ENCODE peak calls at places on chromosomes 12 and 14, in five cellular contexts. S, G, X, H and V are unnamed samples.

GRCh38 chr12:7061138-7061537 is 620 bp downstream of the C1S start:
- DNase-seq in X (no peak), G (no peak), H (no peak), S (no peak), V (no peak)

GRCh38 chr12:19482551-19483109 is 43.3 kb downstream of the AEBP2 start:
- DNase-seq in H (peak; percentile 44), S (no peak), X (peak; percentile 20), G (no peak), V (no peak)

GRCh38 chr14:69879175-69880047 is at the start of gene SMOC1:
- DNase-seq in S (no peak), G (peak; percentile 64), H (peak; percentile 92), X (peak; percentile 87), V (peak; percentile 78)

GRCh38 chr12:49703647-49704137 is 3.5 kb downstream of the FMNL3 start:
- DNase-seq in G (no peak), H (no peak), S (no peak), X (no peak), V (no peak)

GRCh38 chr14:49044981-49045380 is 541.2 kb downstream of the RPS29 start:
- DNase-seq in X (no peak), G (no peak), S (no peak), H (no peak), V (no peak)

GRCh38 chr12:3034067-3034750 is 43.0 kb upstream of the TSPAN9 start:
- DNase-seq in S (peak; percentile 59), X (peak; percentile 92), H (peak; percentile 66), G (peak; percentile 78), V (peak; percentile 77)

GRCh38 chr12:100708591-100708990 is 86.0 kb upstream of the ANO4 start:
- DNase-seq in X (no peak), S (no peak), H (no peak), G (no peak), V (no peak)

GRCh38 chr14:22572562-22573058 is 16.4 kb downstream of the DAD1 start:
- DNase-seq in X (no peak), G (no peak), H (no peak), S (peak; percentile 25), V (no peak)

GRCh38 chr14:71415404-71415690 is 508.1 kb downstream of the PCNX1 start:
- DNase-seq in H (no peak), S (no peak), X (no peak), G (no peak), V (no peak)

GRCh38 chr14:47278233-47278842 is 397.1 kb downstream of the MDGA2 start:
- DNase-seq in S (peak; percentile 70), H (peak; percentile 45), G (peak; percentile 62), X (peak; percentile 20), V (peak; percentile 27)

GRCh38 chr12:56716933-56717880 is 7.9 kb downstream of the NACA start:
- DNase-seq in S (no peak), X (no peak), G (no peak), H (no peak), V (no peak)

GRCh38 chr12:131511391-131511802 is 199.5 kb upstream of the SFSWAP start:
- DNase-seq in G (peak; percentile 42), S (peak; percentile 52), H (no peak), X (no peak), V (no peak)

GRCh38 chr14:71582705-71583104 is 349.5 kb upstream of the RGS6 start:
- DNase-seq in X (no peak), H (no peak), G (no peak), S (no peak), V (no peak)

GRCh38 chr12:120079352-120080042 is 37.1 kb downstream of the RAB35 start:
- DNase-seq in X (no peak), G (no peak), S (peak; percentile 98), H (no peak), V (no peak)

GRCh38 chr12:22356231-22356630 is 21.7 kb upstream of the ST8SIA1 start:
- DNase-seq in H (no peak), G (no peak), S (no peak), X (no peak), V (no peak)

GRCh38 chr12:94100254-94100653 is 48.1 kb upstream of the PLXNC1 start:
- DNase-seq in S (peak; percentile 95), H (no peak), X (no peak), G (no peak), V (no peak)

GRCh38 chr12:89236748-89237428 is 115.4 kb downstream of the DUSP6 start:
- DNase-seq in G (no peak), H (no peak), S (peak; percentile 97), X (no peak), V (no peak)

GRCh38 chr14:76708028-76708427 is 53.2 kb upstream of the VASH1 start:
- DNase-seq in G (no peak), X (no peak), S (no peak), H (no peak), V (no peak)

GRCh38 chr14:75016815-75017214 is 14.1 kb downstream of the EIF2B2 start:
- DNase-seq in X (no peak), G (peak; percentile 34), H (no peak), S (no peak), V (no peak)

GRCh38 chr14:51938137-51938536 is 51.2 kb upstream of the RTRAF start:
- DNase-seq in X (no peak), S (no peak), H (no peak), G (no peak), V (no peak)

GRCh38 chr12:90205165-90205564 is 496.5 kb upstream of the ATP2B1 start:
- DNase-seq in H (no peak), X (no peak), S (no peak), G (no peak), V (no peak)

GRCh38 chr12:111692575-111693210 is 6.8 kb downstream of the ACAD10 start:
- DNase-seq in X (no peak), H (no peak), G (no peak), S (peak; percentile 29), V (no peak)

GRCh38 chr12:106753526-106753925 is 21.0 kb upstream of the RIC8B start:
- DNase-seq in S (no peak), G (no peak), X (no peak), H (no peak), V (no peak)

GRCh38 chr14:80584638-80585505 is 356.7 kb downstream of the CEP128 start:
- DNase-seq in G (no peak), X (peak; percentile 24), H (no peak), S (peak; percentile 93), V (no peak)

GRCh38 chr14:100586153-100586519 is 1.1 kb downstream of the BEGAIN start:
- DNase-seq in G (peak; percentile 52), X (peak; percentile 79), S (no peak), H (peak; percentile 20), V (no peak)

GRCh38 chr14:71672596-71672995 is 259.6 kb upstream of the RGS6 start:
- DNase-seq in S (no peak), G (no peak), X (no peak), H (no peak), V (no peak)

GRCh38 chr12:113818278-113818677 is 147.8 kb downstream of the RBM19 start:
- DNase-seq in X (no peak), H (no peak), G (no peak), S (no peak), V (no peak)

GRCh38 chr12:42236017-42236416 is 2.0 kb downstream of the YAF2 start:
- DNase-seq in H (no peak), S (no peak), X (no peak), G (no peak), V (no peak)

GRCh38 chr12:132632521-132633228 is 14.1 kb downstream of the P2RX2 start:
- DNase-seq in H (no peak), X (no peak), G (no peak), S (no peak), V (no peak)

GRCh38 chr12:7629465-7629864 is 36.2 kb downstream of the APOBEC1 start:
- DNase-seq in H (no peak), X (no peak), G (no peak), S (no peak), V (no peak)

GRCh38 chr12:24902521-24903304 is 46.2 kb downstream of the BCAT1 start:
- DNase-seq in H (peak; percentile 35), X (no peak), S (no peak), G (peak; percentile 39), V (peak; percentile 29)

GRCh38 chr12:112163471-112164325 is 38.3 kb downstream of the TRAFD1 start:
- DNase-seq in G (no peak), X (no peak), S (no peak), H (no peak), V (no peak)

GRCh38 chr12:49121047-49121696 is 10.0 kb downstream of the TUBA1B start:
- DNase-seq in H (peak; percentile 29), S (peak; percentile 79), G (peak; percentile 57), X (peak; percentile 77), V (no peak)

GRCh38 chr12:10722502-10722904 is 620 bp downstream of the YBX3 start:
- DNase-seq in H (peak; percentile 40), G (no peak), S (peak; percentile 48), X (peak; percentile 23), V (peak; percentile 52)
- TF ChIP-seq CTCF in H (no peak), G (no peak), S (no peak), X (no peak), V (peak; percentile 45)

GRCh38 chr12:54147606-54148005 is 41.2 kb downstream of the SMUG1 start:
- DNase-seq in S (no peak), H (no peak), G (no peak), X (no peak), V (no peak)

GRCh38 chr12:54145844-54146243 is 42.9 kb downstream of the SMUG1 start:
- DNase-seq in G (no peak), H (no peak), X (no peak), S (no peak), V (no peak)

GRCh38 chr12:54147186-54147585 is 41.6 kb downstream of the SMUG1 start:
- DNase-seq in X (no peak), H (no peak), G (peak; percentile 18), S (no peak), V (no peak)

GRCh38 chr12:54146506-54147145 is 42.2 kb downstream of the SMUG1 start:
- DNase-seq in S (no peak), G (no peak), H (no peak), X (no peak), V (no peak)

GRCh38 chr12:54148560-54149439 is 40.0 kb downstream of the SMUG1 start:
- DNase-seq in H (no peak), X (no peak), S (no peak), G (no peak), V (no peak)
- TF ChIP-seq CTCF in H (no peak), X (no peak), S (no peak), G (no peak), V (no peak)

DNA sequence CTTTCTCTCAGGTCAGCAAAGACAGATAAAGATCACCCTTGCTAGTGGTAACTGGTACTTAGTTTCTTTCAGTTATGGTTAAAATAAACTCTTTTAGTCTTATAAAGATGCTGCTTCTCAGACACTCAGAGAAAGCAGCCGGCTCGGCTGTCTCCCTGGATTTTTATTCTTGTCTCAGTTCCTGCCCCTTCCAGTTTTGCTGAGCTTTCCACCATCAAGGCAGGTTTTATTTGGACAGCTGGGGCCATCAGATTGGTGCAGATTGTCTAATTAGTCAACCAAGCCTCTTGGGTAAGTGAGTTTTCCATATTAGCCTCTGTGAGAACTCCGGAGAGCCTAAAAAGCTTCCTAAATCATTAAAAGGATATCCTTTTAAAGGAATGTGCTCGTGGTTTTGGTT is 130.8 kb upstream of the BMP4 start:
- DNase-seq in H (no peak), X (no peak), S (no peak), G (no peak), V (no peak)
- TF ChIP-seq CTCF in H (no peak), X (no peak), S (no peak), G (no peak), V (no peak)

DNA sequence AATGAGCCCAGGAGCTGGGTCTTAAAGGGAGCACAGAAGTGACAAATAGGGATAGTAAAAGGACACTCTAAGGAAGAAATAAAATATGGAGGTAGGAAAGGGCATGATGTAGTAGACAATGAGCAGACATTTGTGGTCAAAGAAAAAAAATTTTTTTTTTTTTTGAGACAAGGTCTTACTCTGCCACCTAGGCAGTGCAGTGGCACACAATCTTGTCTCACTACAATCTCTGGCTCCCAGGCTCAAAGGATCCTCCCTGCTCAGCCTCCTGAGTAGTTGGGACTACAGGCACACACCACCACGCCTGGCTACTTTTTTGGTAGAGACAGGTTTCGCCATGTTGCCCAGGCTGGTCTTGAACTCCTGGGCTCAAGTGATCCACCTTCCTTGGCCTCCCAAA is 8.5 kb downstream of the FKBP3 start:
- DNase-seq in X (no peak), S (no peak), H (no peak), G (no peak), V (no peak)
- TF ChIP-seq CTCF in X (no peak), S (no peak), H (no peak), G (no peak), V (no peak)